ENCODE peak calls at places on chromosome 7, in five cellular contexts. D is Jurkat, Clone E6-1; S is C1 segment of cervical spinal cord; A is Ammon's horn; E is activated CD4-positive, alpha-beta T cell treated with anti-CD3 and anti-CD28 coated beads, Interleukin-2, amount 50 U/mL, for 24 hours. X is an unnamed sample.
A peak's percentile ranks its signal among the peaks of the same experiment; 100 is the strongest.

GRCh38 chr7:3922175-3922635 is 621.2 kb downstream of the SDK1 start:
- DNase-seq in D (peak; percentile 33), S (no peak), A (peak; percentile 72), E (no peak), X (no peak)

GRCh38 chr7:146565872-146566271 is 449.3 kb downstream of the CNTNAP2 start:
- DNase-seq in D (no peak), S (no peak), A (no peak), E (no peak), X (no peak)

GRCh38 chr7:159117366-159118219 is 27.1 kb downstream of the VIPR2 start:
- DNase-seq in D (no peak), S (no peak), A (no peak), E (no peak), X (no peak)

GRCh38 chr7:17369686-17370426 is 71.4 kb downstream of the AHR start:
- DNase-seq in D (no peak), S (no peak), A (peak; percentile 71), E (no peak), X (no peak)

GRCh38 chr7:31734456-31734855 is 47.4 kb downstream of the PPP1R17 start:
- DNase-seq in D (no peak), S (no peak), A (no peak), E (no peak), X (no peak)

GRCh38 chr7:130151591-130152269 is 53.5 kb downstream of the TMEM209 start:
- DNase-seq in D (peak; percentile 52), S (no peak), A (no peak), E (no peak), X (no peak)

GRCh38 chr7:24842449-24843241 is 85.4 kb upstream of the GSDME start:
- DNase-seq in D (no peak), S (no peak), A (no peak), E (no peak), X (no peak)

GRCh38 chr7:51009716-51010496 is 227.2 kb upstream of the GRB10 start:
- DNase-seq in D (no peak), S (no peak), A (peak; percentile 1), E (no peak), X (no peak)

GRCh38 chr7:87852306-87852705 is 23.9 kb downstream of the SLC25A40 start:
- DNase-seq in D (no peak), S (no peak), A (no peak), E (no peak), X (no peak)

GRCh38 chr7:30140456-30140855 is 5.7 kb downstream of the MTURN start:
- DNase-seq in D (no peak), S (no peak), A (no peak), E (no peak), X (no peak)

GRCh38 chr7:16915405-16915804 is 33.6 kb upstream of the AGR3 start:
- DNase-seq in D (no peak), S (no peak), A (no peak), E (no peak), X (no peak)

GRCh38 chr7:21850531-21851285 is 95.0 kb downstream of the CDCA7L start:
- DNase-seq in D (no peak), S (no peak), A (no peak), E (no peak), X (no peak)

GRCh38 chr7:156096806-156097538 is 284.7 kb upstream of the SHH start:
- DNase-seq in D (no peak), S (no peak), A (no peak), E (no peak), X (no peak)

GRCh38 chr7:43769791-43770465 is 11.4 kb downstream of the BLVRA start:
- DNase-seq in D (no peak), S (no peak), A (no peak), E (no peak), X (no peak)

GRCh38 chr7:87934699-87935372 is 785 bp downstream of the ADAM22 start:
- DNase-seq in D (no peak), S (peak; percentile 17), A (peak; percentile 59), E (no peak), X (no peak)

GRCh38 chr7:71637578-71637977 is 505.6 kb downstream of the GALNT17 start:
- DNase-seq in D (no peak), S (no peak), A (peak; percentile 65), E (no peak), X (no peak)

GRCh38 chr7:32871624-32872371 is 19.8 kb downstream of the KBTBD2 start:
- DNase-seq in D (no peak), S (no peak), A (no peak), E (no peak), X (no peak)

GRCh38 chr7:34837316-34837715 is 179.3 kb downstream of the NPSR1 start:
- DNase-seq in D (peak; percentile 37), S (no peak), A (no peak), E (no peak), X (no peak)

GRCh38 chr7:37109016-37109415 is 339.6 kb downstream of the ELMO1 start:
- DNase-seq in D (no peak), S (no peak), A (peak; percentile 41), E (no peak), X (no peak)

GRCh38 chr7:35906191-35906908 is 105.5 kb downstream of the SEPTIN7 start:
- DNase-seq in D (peak; percentile 83), S (peak; percentile 33), A (peak; percentile 93), E (peak; percentile 32), X (peak; percentile 41)

GRCh38 chr7:156816943-156817572 is 75.9 kb downstream of the LMBR1 start:
- DNase-seq in D (no peak), S (no peak), A (no peak), E (no peak), X (no peak)

GRCh38 chr7:75842836-75843446 is 29.3 kb upstream of the CCL24 start:
- DNase-seq in D (no peak), S (no peak), A (no peak), E (peak; percentile 1), X (no peak)

X was measured in activated T-helper 2 cell treated with anti-CD3 and anti-CD28 coated beads, Interferon-gamma antibody, Interleukin-2, Interleukin-4, amounts not matched to agents 10 μg/mL and 5 μg/mL and 100 μg/mL, durations not matched to agents 14 hours and 24 hours and 36 hours.